ENCODE peak calls at places on chromosomes 2 and 18, in ten cellular contexts. L, T, I, K, A, O, U, F, J and G are unnamed samples.

GRCh38 chr18:35692866-35693265 is 111.3 kb downstream of the GALNT1 start:
- DNase-seq in T (no peak), O (no peak), K (peak; percentile 26), U (no peak), I (no peak), F (no peak), L (no peak), J (no peak), A (no peak), G (no peak)

GRCh38 chr18:56353676-56354260 is 284.6 kb downstream of the TXNL1 start:
- DNase-seq in K (no peak), A (no peak), O (no peak), U (no peak), I (no peak), J (no peak), L (no peak), F (no peak), T (no peak), G (no peak)

GRCh38 chr2:1965726-1966125 is 221.4 kb upstream of the PXDN start:
- DNase-seq in U (no peak), F (no peak), A (no peak), O (no peak), T (no peak), J (no peak), I (no peak), K (no peak), L (no peak), G (no peak)

GRCh38 chr2:120399889-120400240 is 53.9 kb downstream of the INHBB start:
- DNase-seq in F (no peak), I (no peak), T (no peak), U (no peak), K (no peak), A (no peak), O (no peak), L (no peak), J (no peak), G (no peak)

GRCh38 chr2:54370405-54371104 is 85.6 kb upstream of the SPTBN1 start:
- DNase-seq in J (no peak), I (no peak), F (peak; percentile 57), K (no peak), U (no peak), O (no peak), T (no peak), L (no peak), A (peak; percentile 28), G (no peak)

GRCh38 chr2:115162454-115163293 is 720.2 kb downstream of the DPP10 start:
- DNase-seq in A (no peak), O (no peak), L (no peak), T (no peak), K (no peak), I (peak; percentile 13), J (no peak), F (peak; percentile 1), U (no peak), G (peak; percentile 4)

GRCh38 chr2:48799605-48800004 is 44.1 kb upstream of the LHCGR start:
- DNase-seq in K (no peak), L (no peak), F (no peak), U (no peak), O (no peak), J (no peak), A (no peak), I (no peak), T (no peak), G (no peak)

GRCh38 chr2:164073053-164073757 is 337.4 kb upstream of the FIGN start:
- DNase-seq in U (no peak), J (no peak), A (no peak), O (no peak), T (no peak), I (no peak), L (no peak), K (no peak), F (no peak), G (no peak)

GRCh38 chr2:54360055-54360792 is 95.9 kb upstream of the SPTBN1 start:
- DNase-seq in K (peak; percentile 22), L (no peak), J (no peak), I (no peak), F (peak; percentile 92), A (peak; percentile 63), U (no peak), O (no peak), T (peak; percentile 31), G (no peak)

GRCh38 chr2:172447811-172448493 is 20.6 kb downstream of the ITGA6 start:
- DNase-seq in K (peak; percentile 82), T (no peak), I (no peak), L (no peak), J (no peak), F (no peak), O (no peak), U (no peak), A (no peak), G (no peak)

GRCh38 chr2:1740714-1741584 is 3.4 kb downstream of the PXDN start:
- DNase-seq in U (no peak), O (no peak), L (no peak), I (no peak), J (no peak), F (no peak), T (no peak), A (no peak), K (no peak), G (no peak)

GRCh38 chr2:47528874-47529273 is 125.9 kb downstream of the MSH2 start:
- DNase-seq in J (no peak), T (no peak), U (no peak), I (no peak), L (no peak), K (no peak), O (no peak), A (no peak), F (peak; percentile 41), G (no peak)

GRCh38 chr18:70371908-70372307 is 83.1 kb downstream of the SOCS6 start:
- DNase-seq in I (no peak), O (no peak), U (no peak), A (no peak), F (no peak), L (no peak), K (no peak), J (no peak), T (no peak), G (no peak)

GRCh38 chr2:226683196-226683595 is 116.4 kb downstream of the IRS1 start:
- DNase-seq in I (no peak), T (no peak), A (peak; percentile 71), U (no peak), K (peak; percentile 97), O (no peak), F (peak; percentile 56), L (no peak), J (no peak), G (no peak)

GRCh38 chr2:207188601-207189000 is 22.9 kb upstream of the KLF7 start:
- DNase-seq in A (peak; percentile 91), T (no peak), J (no peak), U (no peak), F (peak; percentile 83), K (peak; percentile 50), O (no peak), I (no peak), L (no peak), G (no peak)

GRCh38 chr2:238290079-238290478 is 1.7 kb upstream of the PER2 start:
- DNase-seq in J (peak; percentile 25), U (peak; percentile 98), A (peak; percentile 93), L (peak; percentile 13), T (no peak), O (no peak), I (peak; percentile 26), F (no peak), K (peak; percentile 98), G (no peak)

GRCh38 chr2:127526142-127526939 is at the start of gene IWS1:
- DNase-seq in F (peak; percentile 99), T (peak; percentile 80), O (peak; percentile 93), A (peak; percentile 98), U (peak; percentile 96), K (peak; percentile 92), L (peak; percentile 90), I (peak; percentile 93), J (peak; percentile 79), G (peak; percentile 89)

GRCh38 chr18:72119082-72119481 is 425.1 kb downstream of the CBLN2 start:
- DNase-seq in T (no peak), L (no peak), J (no peak), I (no peak), K (no peak), U (no peak), A (no peak), O (no peak), F (no peak), G (no peak)

GRCh38 chr2:42783511-42783910 is 8.9 kb downstream of the HAAO start:
- DNase-seq in I (no peak), F (no peak), O (no peak), L (no peak), T (no peak), A (no peak), U (no peak), J (no peak), K (no peak), G (no peak)

GRCh38 chr18:63025251-63025710 is 294.3 kb downstream of the BCL2 start:
- DNase-seq in O (no peak), T (no peak), F (peak; percentile 3), J (no peak), U (no peak), A (peak; percentile 2), I (peak; percentile 55), K (peak; percentile 14), L (no peak), G (no peak)
- TF ChIP-seq CTCF in O (no peak), T (no peak), F (peak; percentile 12), J (no peak), U (peak; percentile 32), A (peak; percentile 3), I (peak; percentile 24), K (peak; percentile 42), L (no peak), G (peak; percentile 42)

GRCh38 chr2:65017335-65017734 is 28.1 kb downstream of the SLC1A4 start:
- DNase-seq in A (no peak), T (no peak), L (no peak), O (peak; percentile 36), J (no peak), K (no peak), F (peak; percentile 24), U (no peak), I (no peak), G (no peak)
- TF ChIP-seq CTCF in A (no peak), T (no peak), L (no peak), O (peak; percentile 28), J (peak; percentile 34), K (peak; percentile 25), F (peak; percentile 5), U (no peak), I (no peak), G (peak; percentile 52)

DNA sequence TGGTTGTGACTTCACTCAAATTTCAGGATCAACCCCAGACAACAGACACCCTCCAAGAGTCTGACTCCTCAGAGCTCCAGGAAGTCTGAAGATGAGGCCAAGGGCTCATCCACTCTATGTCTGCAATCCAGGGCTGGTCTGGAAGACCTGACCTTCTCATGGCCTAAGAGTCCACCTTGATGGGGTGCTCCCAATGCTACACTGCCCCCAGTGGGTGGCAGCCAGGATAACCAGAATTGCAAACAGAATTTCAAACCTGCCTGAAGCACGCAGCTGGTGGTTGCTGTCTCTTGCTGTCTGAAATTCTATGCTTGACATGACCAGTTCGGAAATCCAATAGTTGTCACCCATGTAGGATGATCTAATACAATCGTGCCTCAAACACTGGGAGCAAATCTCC is 96.0 kb downstream of the UXS1 start:
- DNase-seq in O (no peak), J (no peak), I (peak; percentile 31), U (no peak), A (peak; percentile 32), F (peak; percentile 14), K (no peak), L (no peak), T (no peak), G (no peak)
- TF ChIP-seq CTCF in O (no peak), J (no peak), I (peak; percentile 46), U (peak; percentile 27), A (peak; percentile 50), F (peak; percentile 52), K (peak; percentile 56), L (no peak), T (peak; percentile 37), G (peak; percentile 56)

GRCh38 chr18:5057348-5058012 is 139.6 kb downstream of the AKAIN1 start:
- DNase-seq in K (peak; percentile 28), T (no peak), I (peak; percentile 78), F (peak; percentile 2), J (no peak), L (peak; percentile 22), U (no peak), A (peak; percentile 67), O (peak; percentile 61), G (peak; percentile 71)
- TF ChIP-seq CTCF in K (peak; percentile 70), T (peak; percentile 69), I (peak; percentile 91), F (peak; percentile 66), J (peak; percentile 73), L (peak; percentile 68), U (peak; percentile 86), A (peak; percentile 79), O (peak; percentile 76), G (peak; percentile 88)